ENCODE peak calls at places on chromosomes 1 and 21, in nine cellular contexts. W, R, U, C, H, N, J, I and D are unnamed samples.

GRCh38 chr1:203771901-203772301 is 6.9 kb downstream of the LAX1 start:
- DNase-seq in W (no peak), R (no peak), U (no peak), C (no peak), H (no peak), N (peak; percentile 51), J (no peak), I (no peak), D (peak; percentile 65)

GRCh38 chr1:197008861-197009260 is 31.5 kb downstream of the CFHR5 start:
- DNase-seq in W (no peak), R (no peak), U (no peak), C (no peak), H (no peak), N (no peak), J (no peak), I (no peak), D (no peak)

GRCh38 chr1:165342588-165342987 is 13.9 kb downstream of the LMX1A start:
- DNase-seq in W (no peak), R (no peak), U (no peak), C (no peak), H (no peak), N (no peak), J (no peak), I (no peak), D (no peak)

GRCh38 chr1:168260393-168260792 is 20.3 kb upstream of the TBX19 start:
- DNase-seq in W (peak; percentile 10), R (no peak), U (no peak), C (no peak), H (no peak), N (no peak), J (no peak), I (no peak), D (no peak)

GRCh38 chr1:184705271-184705670 is 49.4 kb downstream of the EDEM3 start:
- DNase-seq in W (no peak), R (no peak), U (no peak), C (no peak), H (no peak), N (no peak), J (no peak), I (no peak), D (peak; percentile 92)

GRCh38 chr1:23619299-23620188 is 60.2 kb upstream of the ID3 start:
- DNase-seq in W (peak; percentile 86), R (no peak), U (no peak), C (no peak), H (no peak), N (peak; percentile 30), J (no peak), I (peak; percentile 46), D (no peak)

GRCh38 chr1:121558514-121558913 is 373.7 kb downstream of the SRGAP2C start:
- DNase-seq in W (peak; percentile 63), R (no peak), U (peak; percentile 64), C (peak; percentile 63), H (no peak), N (peak; percentile 75), J (peak; percentile 40), I (peak; percentile 21), D (no peak)

GRCh38 chr1:163162281-163162937 is 40.3 kb downstream of the RGS5 start:
- DNase-seq in W (no peak), R (no peak), U (no peak), C (peak; percentile 24), H (no peak), N (no peak), J (no peak), I (no peak), D (no peak)

GRCh38 chr1:176617881-176618280 is 154.9 kb downstream of the PAPPA2 start:
- DNase-seq in W (peak; percentile 20), R (no peak), U (no peak), C (no peak), H (no peak), N (no peak), J (no peak), I (no peak), D (no peak)

GRCh38 chr1:209106237-209106741 is 477.2 kb upstream of the CAMK1G start:
- DNase-seq in W (peak; percentile 21), R (no peak), U (peak; percentile 41), C (no peak), H (no peak), N (peak; percentile 10), J (no peak), I (no peak), D (no peak)

GRCh38 chr1:171801395-171801990 is 20.0 kb downstream of the METTL13 start:
- DNase-seq in W (peak; percentile 91), R (no peak), U (no peak), C (no peak), H (no peak), N (peak; percentile 63), J (peak; percentile 44), I (peak; percentile 51), D (no peak)

GRCh38 chr21:32112194-32112593 is 166.7 kb downstream of the MIS18A start:
- DNase-seq in W (no peak), R (no peak), U (no peak), C (no peak), H (no peak), N (no peak), J (no peak), I (no peak), D (no peak)

GRCh38 chr1:116031299-116031698 is 55.0 kb downstream of the SLC22A15 start:
- DNase-seq in W (no peak), R (no peak), U (no peak), C (no peak), H (no peak), N (no peak), J (no peak), I (no peak), D (no peak)

GRCh38 chr1:204829133-204829532 is 41.5 kb upstream of the NFASC start:
- DNase-seq in W (peak; percentile 52), R (no peak), U (no peak), C (no peak), H (no peak), N (no peak), J (no peak), I (no peak), D (no peak)
- H3K4me3 ChIP-seq in W (peak overlapping the region; percentile 63), R (peak overlapping the region; percentile 61), U (peak overlapping the region; percentile 50), C (peak overlapping the region; percentile 36), H (peak overlapping the region; percentile 69), N (no peak overlapping the region), J (no peak overlapping the region), I (no peak overlapping the region), D (no peak overlapping the region)

GRCh38 chr21:34583926-34584563 is 30.9 kb downstream of the RCAN1 start:
- DNase-seq in W (no peak), R (no peak), U (no peak), C (no peak), H (no peak), N (no peak), J (no peak), I (no peak), D (no peak)
- H3K4me3 ChIP-seq in W (no peak overlapping the region), R (no peak overlapping the region), U (no peak overlapping the region), C (no peak overlapping the region), H (no peak overlapping the region), N (no peak overlapping the region), J (no peak overlapping the region), I (no peak overlapping the region), D (no peak overlapping the region)

DNA sequence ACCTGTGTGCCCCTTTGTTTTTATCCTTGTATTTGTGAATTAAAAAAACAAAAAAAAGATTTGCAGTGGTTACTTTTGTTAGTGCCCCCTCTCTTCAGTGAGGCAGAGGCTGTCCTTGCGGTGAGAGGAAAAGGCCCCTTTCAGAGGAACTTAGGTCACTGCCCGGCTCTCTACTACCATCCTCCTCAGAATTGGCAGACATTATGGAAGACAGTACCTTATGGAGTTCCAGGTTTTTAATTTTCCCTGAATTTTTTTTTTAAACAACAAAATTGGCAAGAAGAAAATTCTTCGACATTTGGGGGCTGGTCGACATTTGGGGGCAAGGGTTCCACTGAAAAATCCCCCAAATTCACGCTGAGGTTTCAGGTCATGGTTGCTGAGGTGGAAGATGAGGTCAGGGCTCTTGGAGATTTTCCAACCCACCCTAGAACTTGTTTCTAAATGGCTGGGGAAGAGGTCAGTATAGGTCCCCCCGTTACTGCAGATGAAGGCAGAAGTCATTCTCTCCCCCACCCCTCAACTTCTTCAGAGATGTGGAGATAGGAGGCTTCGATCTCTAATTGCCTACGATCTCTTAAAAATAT is 5.3 kb downstream of the RXFP4 start:
- DNase-seq in W (no peak), R (no peak), U (no peak), C (no peak), H (no peak), N (no peak), J (no peak), I (no peak), D (no peak)
- H3K4me3 ChIP-seq in W (peak overlapping the region; percentile 18), R (no peak overlapping the region), U (no peak overlapping the region), C (no peak overlapping the region), H (no peak overlapping the region), N (no peak overlapping the region), J (no peak overlapping the region), I (no peak overlapping the region), D (no peak overlapping the region)

GRCh38 chr1:226404063-226404903 is 3.6 kb downstream of the PARP1 start:
- DNase-seq in W (no peak), R (no peak), U (no peak), C (no peak), H (no peak), N (peak; percentile 35), J (no peak), I (no peak), D (no peak)
- H3K4me3 ChIP-seq in W (peak overlapping the region; percentile 96), R (no peak overlapping the region), U (no peak overlapping the region), C (peak overlapping the region; percentile 2), H (peak overlapping the region; percentile 94), N (peak overlapping the region; percentile 68), J (peak overlapping the region; percentile 98), I (no peak overlapping the region), D (no peak overlapping the region)

GRCh38 chr1:3453891-3454810 is at the start of gene ARHGEF16:
- DNase-seq in W (peak; percentile 93), R (peak; percentile 37), U (no peak), C (no peak), H (peak; percentile 54), N (peak; percentile 39), J (peak; percentile 70), I (peak; percentile 32), D (peak; percentile 53)

GRCh38 chr1:3456964-3457909 is 2.8 kb downstream of the ARHGEF16 start:
- DNase-seq in W (no peak), R (no peak), U (no peak), C (no peak), H (no peak), N (no peak), J (no peak), I (no peak), D (no peak)

GRCh38 chr1:3454811-3455618 is 550 bp downstream of the ARHGEF16 start:
- DNase-seq in W (peak; percentile 89), R (no peak), U (no peak), C (no peak), H (peak; percentile 46), N (no peak), J (peak; percentile 74), I (no peak), D (no peak)

GRCh38 chr1:3456449-3456963 is 2.0 kb downstream of the ARHGEF16 start:
- DNase-seq in W (no peak), R (no peak), U (no peak), C (no peak), H (no peak), N (no peak), J (no peak), I (no peak), D (no peak)

GRCh38 chr1:3455630-3456448 is 1.4 kb downstream of the ARHGEF16 start:
- DNase-seq in W (no peak), R (no peak), U (no peak), C (no peak), H (no peak), N (no peak), J (no peak), I (no peak), D (no peak)
- H3K4me3 ChIP-seq in W (peak overlapping the region; percentile 85), R (no peak overlapping the region), U (no peak overlapping the region), C (no peak overlapping the region), H (no peak overlapping the region), N (no peak overlapping the region), J (no peak overlapping the region), I (no peak overlapping the region), D (peak overlapping the region; percentile 87)